ENCODE peak calls at places on chromosome X, in six cellular contexts. One of them, this sample, is unnamed.
A peak's percentile ranks its signal among the peaks of the same experiment; 100 is the strongest.

GRCh38 chrX:1466232-1466661 is 13.5 kb upstream of the ASMTL start:
- DNase-seq in suprapubic skin: peak; percentile 48
- DNase-seq in GM10248: no peak
- DNase-seq in NB4: no peak
- DNase-seq in skeletal muscle cell: no peak
- DNase-seq in astrocyte of the spinal cord: no peak
- DNase-seq in this sample: no peak

GRCh38 chrX:107849747-107850478 is 24.2 kb downstream of the MID2 start:
- DNase-seq in GM10248: no peak
- DNase-seq in skeletal muscle cell: no peak
- DNase-seq in astrocyte of the spinal cord: no peak
- DNase-seq in suprapubic skin: no peak
- DNase-seq in NB4: peak; percentile 2
- DNase-seq in this sample: no peak

GRCh38 chrX:153319295-153319694 is 2.3 kb downstream of the PNMA6F start:
- DNase-seq in suprapubic skin: no peak
- DNase-seq in GM10248: no peak
- DNase-seq in skeletal muscle cell: no peak
- DNase-seq in astrocyte of the spinal cord: no peak
- DNase-seq in NB4: no peak
- DNase-seq in this sample: no peak

GRCh38 chrX:17414839-17415238 is 39.8 kb downstream of the NHS start:
- DNase-seq in astrocyte of the spinal cord: no peak
- DNase-seq in skeletal muscle cell: no peak
- DNase-seq in suprapubic skin: peak; percentile 62
- DNase-seq in GM10248: no peak
- DNase-seq in NB4: no peak
- DNase-seq in this sample: no peak

GRCh38 chrX:1074755-1075154 is 137.7 kb downstream of the CRLF2 start:
- DNase-seq in skeletal muscle cell: no peak
- DNase-seq in suprapubic skin: no peak
- DNase-seq in GM10248: no peak
- DNase-seq in NB4: no peak
- DNase-seq in astrocyte of the spinal cord: no peak
- DNase-seq in this sample: no peak

GRCh38 chrX:72236841-72237240 is 2.0 kb downstream of the ERCC6L start:
- DNase-seq in astrocyte of the spinal cord: no peak
- DNase-seq in skeletal muscle cell: no peak
- DNase-seq in suprapubic skin: no peak
- DNase-seq in GM10248: no peak
- DNase-seq in NB4: no peak
- DNase-seq in this sample: no peak

GRCh38 chrX:140975472-140975871 is 26.9 kb upstream of the SPANXB1 start:
- DNase-seq in NB4: no peak
- DNase-seq in astrocyte of the spinal cord: no peak
- DNase-seq in suprapubic skin: no peak
- DNase-seq in skeletal muscle cell: no peak
- DNase-seq in GM10248: no peak
- DNase-seq in this sample: no peak

GRCh38 chrX:47831788-47832187 is 4.9 kb upstream of the ZNF81 start:
- DNase-seq in NB4: peak; percentile 61
- DNase-seq in GM10248: peak; percentile 52
- DNase-seq in skeletal muscle cell: no peak
- DNase-seq in suprapubic skin: peak; percentile 59
- DNase-seq in astrocyte of the spinal cord: no peak
- DNase-seq in this sample: peak; percentile 55

GRCh38 chrX:41491267-41492004 is 44.3 kb downstream of the NYX start:
- DNase-seq in suprapubic skin: no peak
- DNase-seq in NB4: peak; percentile 35
- DNase-seq in astrocyte of the spinal cord: peak; percentile 90
- DNase-seq in GM10248: no peak
- DNase-seq in skeletal muscle cell: peak; percentile 84
- DNase-seq in this sample: no peak

GRCh38 chrX:129845616-129846190 is 2.0 kb upstream of the ZDHHC9 start:
- DNase-seq in suprapubic skin: no peak
- DNase-seq in GM10248: no peak
- DNase-seq in skeletal muscle cell: no peak
- DNase-seq in NB4: no peak
- DNase-seq in astrocyte of the spinal cord: no peak
- DNase-seq in this sample: no peak

GRCh38 chrX:64188901-64189300 is 16.6 kb downstream of the AMER1 start:
- DNase-seq in NB4: no peak
- DNase-seq in GM10248: no peak
- DNase-seq in astrocyte of the spinal cord: no peak
- DNase-seq in skeletal muscle cell: no peak
- DNase-seq in suprapubic skin: no peak
- DNase-seq in this sample: no peak

GRCh38 chrX:154327026-154327820 is 31.6 kb downstream of the TKTL1 start:
- DNase-seq in suprapubic skin: no peak
- DNase-seq in GM10248: no peak
- DNase-seq in NB4: no peak
- DNase-seq in skeletal muscle cell: no peak
- DNase-seq in astrocyte of the spinal cord: peak; percentile 16
- DNase-seq in this sample: no peak

GRCh38 chrX:40855411-40855810 is 120.1 kb upstream of the MED14 start:
- DNase-seq in suprapubic skin: no peak
- DNase-seq in astrocyte of the spinal cord: peak; percentile 11
- DNase-seq in skeletal muscle cell: no peak
- DNase-seq in GM10248: no peak
- DNase-seq in NB4: no peak
- DNase-seq in this sample: no peak

GRCh38 chrX:116417214-116417613 is 19.2 kb upstream of the SLC6A14 start:
- DNase-seq in suprapubic skin: no peak
- DNase-seq in skeletal muscle cell: no peak
- DNase-seq in NB4: no peak
- DNase-seq in GM10248: no peak
- DNase-seq in astrocyte of the spinal cord: no peak
- DNase-seq in this sample: no peak

GRCh38 chrX:9604111-9604907 is 139.5 kb downstream of the TBL1X start:
- DNase-seq in suprapubic skin: no peak
- DNase-seq in astrocyte of the spinal cord: no peak
- DNase-seq in NB4: no peak
- DNase-seq in GM10248: no peak
- DNase-seq in skeletal muscle cell: no peak
- DNase-seq in this sample: no peak

GRCh38 chrX:43589735-43590515 is 66.2 kb upstream of the MAOA start:
- DNase-seq in skeletal muscle cell: peak; percentile 18
- DNase-seq in suprapubic skin: no peak
- DNase-seq in GM10248: no peak
- DNase-seq in astrocyte of the spinal cord: peak; percentile 3
- DNase-seq in NB4: no peak
- DNase-seq in this sample: no peak

GRCh38 chrX:2390754-2391153 is 110.0 kb downstream of the DHRSX start:
- DNase-seq in NB4: no peak
- DNase-seq in GM10248: no peak
- DNase-seq in astrocyte of the spinal cord: no peak
- DNase-seq in skeletal muscle cell: no peak
- DNase-seq in suprapubic skin: no peak
- DNase-seq in this sample: no peak

GRCh38 chrX:12955882-12956703 is 18.8 kb upstream of the TMSB4X start:
- DNase-seq in astrocyte of the spinal cord: peak; percentile 80
- DNase-seq in skeletal muscle cell: peak; percentile 67
- DNase-seq in GM10248: peak; percentile 30
- DNase-seq in suprapubic skin: no peak
- DNase-seq in NB4: peak; percentile 98
- DNase-seq in this sample: no peak

GRCh38 chrX:56764153-56764974 is 35.3 kb downstream of the NBDY start:
- DNase-seq in NB4: peak; percentile 81
- DNase-seq in astrocyte of the spinal cord: peak; percentile 70
- DNase-seq in GM10248: peak; percentile 65
- DNase-seq in skeletal muscle cell: no peak
- DNase-seq in suprapubic skin: peak; percentile 84
- DNase-seq in this sample: peak; percentile 80

GRCh38 chrX:7133036-7133412 is 14.5 kb upstream of the STS start:
- DNase-seq in GM10248: no peak
- DNase-seq in NB4: no peak
- DNase-seq in suprapubic skin: no peak
- DNase-seq in astrocyte of the spinal cord: peak; percentile 21
- DNase-seq in skeletal muscle cell: no peak
- DNase-seq in this sample: no peak

GRCh38 chrX:10761447-10761846 is 141.1 kb upstream of the MID1 start:
- DNase-seq in skeletal muscle cell: no peak
- DNase-seq in GM10248: no peak
- DNase-seq in astrocyte of the spinal cord: no peak
- DNase-seq in NB4: no peak
- DNase-seq in suprapubic skin: no peak
- DNase-seq in this sample: no peak

GRCh38 chrX:87805829-87806490 is 288.4 kb downstream of the KLHL4 start:
- DNase-seq in NB4: no peak
- DNase-seq in GM10248: no peak
- DNase-seq in astrocyte of the spinal cord: peak; percentile 7
- DNase-seq in skeletal muscle cell: no peak
- DNase-seq in suprapubic skin: no peak
- DNase-seq in this sample: no peak

GRCh38 chrX:119684916-119685224 is 8.1 kb downstream of the SEPTIN6 start:
- DNase-seq in astrocyte of the spinal cord: no peak
- DNase-seq in GM10248: no peak
- DNase-seq in skeletal muscle cell: no peak
- DNase-seq in NB4: peak; percentile 21
- DNase-seq in suprapubic skin: no peak
- DNase-seq in this sample: no peak

GRCh38 chrX:2954541-2954940 is 25.4 kb upstream of the ARSD start:
- DNase-seq in NB4: no peak
- DNase-seq in suprapubic skin: no peak
- DNase-seq in GM10248: no peak
- DNase-seq in astrocyte of the spinal cord: no peak
- DNase-seq in skeletal muscle cell: no peak
- DNase-seq in this sample: no peak

GRCh38 chrX:10854594-10854993 is 234.2 kb upstream of the MID1 start:
- DNase-seq in GM10248: no peak
- DNase-seq in skeletal muscle cell: no peak
- DNase-seq in astrocyte of the spinal cord: no peak
- DNase-seq in suprapubic skin: no peak
- DNase-seq in NB4: no peak
- DNase-seq in this sample: no peak

GRCh38 chrX:119726900-119727555 is 31.4 kb upstream of the SOWAHD start:
- DNase-seq in GM10248: no peak
- DNase-seq in astrocyte of the spinal cord: no peak
- DNase-seq in skeletal muscle cell: no peak
- DNase-seq in NB4: peak; percentile 82
- DNase-seq in suprapubic skin: no peak
- DNase-seq in this sample: no peak

GRCh38 chrX:102558607-102559006 is 40.7 kb upstream of the ARMCX5 start:
- DNase-seq in suprapubic skin: no peak
- DNase-seq in skeletal muscle cell: no peak
- DNase-seq in astrocyte of the spinal cord: no peak
- DNase-seq in NB4: no peak
- DNase-seq in GM10248: no peak
- DNase-seq in this sample: no peak

GRCh38 chrX:4764888-4765287 is 1051.4 kb upstream of the PRKX start:
- DNase-seq in NB4: no peak
- DNase-seq in skeletal muscle cell: peak; percentile 1
- DNase-seq in GM10248: no peak
- DNase-seq in astrocyte of the spinal cord: peak; percentile 7
- DNase-seq in suprapubic skin: no peak
- DNase-seq in this sample: no peak

GRCh38 chrX:29024813-29025342 is 437.6 kb downstream of the IL1RAPL1 start:
- DNase-seq in NB4: peak; percentile 65
- DNase-seq in GM10248: no peak
- DNase-seq in skeletal muscle cell: peak; percentile 10
- DNase-seq in suprapubic skin: no peak
- DNase-seq in astrocyte of the spinal cord: no peak
- DNase-seq in this sample: no peak

GRCh38 chrX:93673869-93674271 is at the start of gene FAM133A:
- DNase-seq in NB4: no peak
- DNase-seq in suprapubic skin: no peak
- DNase-seq in skeletal muscle cell: peak; percentile 15
- DNase-seq in GM10248: no peak
- DNase-seq in astrocyte of the spinal cord: peak; percentile 73
- DNase-seq in this sample: no peak

GRCh38 chrX:107773906-107774435 is 1.6 kb downstream of the TSC22D3 start:
- DNase-seq in GM10248: no peak
- DNase-seq in NB4: no peak
- DNase-seq in suprapubic skin: no peak
- DNase-seq in skeletal muscle cell: no peak
- DNase-seq in astrocyte of the spinal cord: no peak
- DNase-seq in this sample: no peak

GRCh38 chrX:112043997-112044396 is 38.6 kb downstream of the TRPC5 start:
- DNase-seq in suprapubic skin: no peak
- DNase-seq in GM10248: no peak
- DNase-seq in skeletal muscle cell: no peak
- DNase-seq in astrocyte of the spinal cord: no peak
- DNase-seq in NB4: peak; percentile 13
- DNase-seq in this sample: no peak

GRCh38 chrX:63930140-63930539 is 145.1 kb upstream of the ARHGEF9 start:
- DNase-seq in suprapubic skin: no peak
- DNase-seq in GM10248: no peak
- DNase-seq in skeletal muscle cell: no peak
- DNase-seq in astrocyte of the spinal cord: no peak
- DNase-seq in NB4: peak; percentile 10
- DNase-seq in this sample: no peak